ENCODE peak calls at places on chromosome 15, in eight cellular contexts. One of them, this sample, is unnamed.

GRCh38 chr15:40358492-40359353 is 704 bp downstream of the DISP2 start:
- DNase-seq in iPS DF 6.9: no peak
- DNase-seq in vagina: no peak
- DNase-seq in COR-L47: peak
- DNase-seq in mesothelial cell of epicardium: no peak
- DNase-seq in COLO829: no peak
- DNase-seq in H7: peak
- DNase-seq in tibial artery: no peak
- DNase-seq in this sample: peak

GRCh38 chr15:72474466-72474911 is 359 bp downstream of the ARIH1 start:
- DNase-seq in iPS DF 6.9: no peak
- DNase-seq in vagina: no peak
- DNase-seq in COR-L47: no peak
- DNase-seq in mesothelial cell of epicardium: peak
- DNase-seq in COLO829: no peak
- DNase-seq in H7: no peak
- DNase-seq in tibial artery: peak
- DNase-seq in this sample: no peak

GRCh38 chr15:31752363-31752762 is 278.0 kb upstream of the CHRNA7 start:
- DNase-seq in iPS DF 6.9: no peak
- DNase-seq in vagina: no peak
- DNase-seq in COR-L47: no peak
- DNase-seq in mesothelial cell of epicardium: no peak
- DNase-seq in COLO829: no peak
- DNase-seq in H7: no peak
- DNase-seq in tibial artery: no peak
- DNase-seq in this sample: no peak

GRCh38 chr15:34642252-34642651 is 58.8 kb upstream of the GOLGA8B start:
- DNase-seq in iPS DF 6.9: no peak
- DNase-seq in vagina: no peak
- DNase-seq in COR-L47: no peak
- DNase-seq in mesothelial cell of epicardium: no peak
- DNase-seq in COLO829: no peak
- DNase-seq in H7: no peak
- DNase-seq in tibial artery: no peak
- DNase-seq in this sample: peak

GRCh38 chr15:49815506-49815905 is 194.7 kb downstream of the DTWD1 start:
- DNase-seq in iPS DF 6.9: no peak
- DNase-seq in vagina: no peak
- DNase-seq in COR-L47: no peak
- DNase-seq in mesothelial cell of epicardium: no peak
- DNase-seq in COLO829: no peak
- DNase-seq in H7: no peak
- DNase-seq in tibial artery: no peak
- DNase-seq in this sample: no peak

GRCh38 chr15:70324001-70324974 is 226.6 kb upstream of the TLE3 start:
- DNase-seq in iPS DF 6.9: no peak
- DNase-seq in vagina: no peak
- DNase-seq in COR-L47: peak
- DNase-seq in mesothelial cell of epicardium: no peak
- DNase-seq in COLO829: no peak
- DNase-seq in H7: no peak
- DNase-seq in tibial artery: no peak
- DNase-seq in this sample: no peak

GRCh38 chr15:84653910-84654688 is at the start of gene WDR73:
- DNase-seq in iPS DF 6.9: peak
- DNase-seq in vagina: no peak
- DNase-seq in COR-L47: peak
- DNase-seq in mesothelial cell of epicardium: peak
- DNase-seq in COLO829: peak
- DNase-seq in H7: peak
- DNase-seq in tibial artery: peak
- DNase-seq in this sample: peak

GRCh38 chr15:79863886-79864285 is 32.9 kb downstream of the MTHFS start:
- DNase-seq in iPS DF 6.9: no peak
- DNase-seq in vagina: no peak
- DNase-seq in COR-L47: no peak
- DNase-seq in mesothelial cell of epicardium: no peak
- DNase-seq in COLO829: no peak
- DNase-seq in H7: no peak
- DNase-seq in tibial artery: no peak
- DNase-seq in this sample: no peak

GRCh38 chr15:99137111-99137546 is 32.2 kb downstream of the SYNM start:
- DNase-seq in iPS DF 6.9: no peak
- DNase-seq in vagina: peak
- DNase-seq in COR-L47: peak
- DNase-seq in mesothelial cell of epicardium: no peak
- DNase-seq in COLO829: no peak
- DNase-seq in H7: peak
- DNase-seq in tibial artery: no peak
- DNase-seq in this sample: no peak

GRCh38 chr15:44215594-44215993 is 20.5 kb upstream of the FRMD5 start:
- DNase-seq in iPS DF 6.9: no peak
- DNase-seq in vagina: no peak
- DNase-seq in COR-L47: no peak
- DNase-seq in mesothelial cell of epicardium: no peak
- DNase-seq in COLO829: peak
- DNase-seq in H7: no peak
- DNase-seq in tibial artery: no peak
- DNase-seq in this sample: no peak

GRCh38 chr15:87850916-87851315 is 405.6 kb downstream of the NTRK3 start:
- DNase-seq in iPS DF 6.9: no peak
- DNase-seq in vagina: no peak
- DNase-seq in COR-L47: no peak
- DNase-seq in mesothelial cell of epicardium: no peak
- DNase-seq in COLO829: no peak
- DNase-seq in H7: no peak
- DNase-seq in tibial artery: no peak
- DNase-seq in this sample: no peak

GRCh38 chr15:68526269-68526668 is 52.5 kb upstream of the CORO2B start:
- DNase-seq in iPS DF 6.9: no peak
- DNase-seq in vagina: no peak
- DNase-seq in COR-L47: no peak
- DNase-seq in mesothelial cell of epicardium: no peak
- DNase-seq in COLO829: no peak
- DNase-seq in H7: no peak
- DNase-seq in tibial artery: no peak
- DNase-seq in this sample: no peak

GRCh38 chr15:101499863-101500713 is 10.6 kb upstream of the PCSK6 start:
- DNase-seq in iPS DF 6.9: no peak
- DNase-seq in vagina: no peak
- DNase-seq in COR-L47: no peak
- DNase-seq in mesothelial cell of epicardium: no peak
- DNase-seq in COLO829: no peak
- DNase-seq in H7: peak
- DNase-seq in tibial artery: no peak
- DNase-seq in this sample: no peak

GRCh38 chr15:34154725-34155204 is 52.9 kb downstream of the PGBD4 start:
- DNase-seq in iPS DF 6.9: no peak
- DNase-seq in vagina: no peak
- DNase-seq in COR-L47: no peak
- DNase-seq in mesothelial cell of epicardium: no peak
- DNase-seq in COLO829: no peak
- DNase-seq in H7: no peak
- DNase-seq in tibial artery: no peak
- DNase-seq in this sample: peak

This sample was measured in GM23338.